ENCODE peak calls at places on chromosomes 3 and 15, in eight cellular contexts. One of them, this sample, is unnamed.
A peak's percentile ranks its signal among the peaks of the same experiment; 100 is the strongest.

GRCh38 chr15:78047631-78048409 is 29.7 kb downstream of the TBC1D2B start:
- DNase-seq in Panc1: no peak
- DNase-seq in CD8-positive, alpha-beta memory T cell: no peak
- DNase-seq in OCI-LY7: no peak
- DNase-seq in tibial artery: peak; percentile 61
- DNase-seq in heart right ventricle: peak; percentile 49
- DNase-seq in astrocyte: peak; percentile 80
- DNase-seq in psoas muscle: no peak
- DNase-seq in this sample: peak; percentile 51

GRCh38 chr15:62344806-62345539 is 179.9 kb upstream of the C2CD4B start:
- DNase-seq in Panc1: peak; percentile 72
- DNase-seq in CD8-positive, alpha-beta memory T cell: peak; percentile 54
- DNase-seq in OCI-LY7: peak; percentile 83
- DNase-seq in tibial artery: no peak
- DNase-seq in heart right ventricle: peak; percentile 54
- DNase-seq in astrocyte: peak; percentile 65
- DNase-seq in psoas muscle: no peak
- DNase-seq in this sample: no peak

GRCh38 chr15:67998599-67999122 is 55.5 kb upstream of the PIAS1 start:
- DNase-seq in Panc1: no peak
- DNase-seq in CD8-positive, alpha-beta memory T cell: no peak
- DNase-seq in OCI-LY7: no peak
- DNase-seq in tibial artery: no peak
- DNase-seq in heart right ventricle: no peak
- DNase-seq in astrocyte: peak; percentile 56
- DNase-seq in psoas muscle: no peak
- DNase-seq in this sample: no peak

GRCh38 chr3:13867727-13868126 is 12.1 kb downstream of the WNT7A start:
- DNase-seq in Panc1: no peak
- DNase-seq in CD8-positive, alpha-beta memory T cell: no peak
- DNase-seq in OCI-LY7: no peak
- DNase-seq in tibial artery: no peak
- DNase-seq in heart right ventricle: no peak
- DNase-seq in astrocyte: no peak
- DNase-seq in psoas muscle: no peak
- DNase-seq in this sample: no peak

GRCh38 chr3:189262746-189263145 is 91.0 kb downstream of the TPRG1 start:
- DNase-seq in Panc1: no peak
- DNase-seq in CD8-positive, alpha-beta memory T cell: no peak
- DNase-seq in OCI-LY7: no peak
- DNase-seq in tibial artery: no peak
- DNase-seq in heart right ventricle: no peak
- DNase-seq in astrocyte: no peak
- DNase-seq in psoas muscle: peak; percentile 56
- DNase-seq in this sample: no peak

GRCh38 chr15:77862651-77863104 is 214.8 kb downstream of the TBC1D2B start:
- DNase-seq in Panc1: no peak
- DNase-seq in CD8-positive, alpha-beta memory T cell: no peak
- DNase-seq in OCI-LY7: no peak
- DNase-seq in tibial artery: no peak
- DNase-seq in heart right ventricle: no peak
- DNase-seq in astrocyte: no peak
- DNase-seq in psoas muscle: no peak
- DNase-seq in this sample: no peak

GRCh38 chr3:103653996-103654395 is 1219.2 kb downstream of the ZPLD1 start:
- DNase-seq in Panc1: no peak
- DNase-seq in CD8-positive, alpha-beta memory T cell: no peak
- DNase-seq in OCI-LY7: no peak
- DNase-seq in tibial artery: no peak
- DNase-seq in heart right ventricle: no peak
- DNase-seq in astrocyte: no peak
- DNase-seq in psoas muscle: no peak
- DNase-seq in this sample: no peak

GRCh38 chr15:60772395-60773120 is 293.6 kb upstream of the ICE2 start:
- DNase-seq in Panc1: no peak
- DNase-seq in CD8-positive, alpha-beta memory T cell: no peak
- DNase-seq in OCI-LY7: no peak
- DNase-seq in tibial artery: no peak
- DNase-seq in heart right ventricle: no peak
- DNase-seq in astrocyte: no peak
- DNase-seq in psoas muscle: no peak
- DNase-seq in this sample: no peak

GRCh38 chr3:108862865-108863798 is 40.5 kb downstream of the TRAT1 start:
- DNase-seq in Panc1: no peak
- DNase-seq in CD8-positive, alpha-beta memory T cell: no peak
- DNase-seq in OCI-LY7: no peak
- DNase-seq in tibial artery: no peak
- DNase-seq in heart right ventricle: no peak
- DNase-seq in astrocyte: peak; percentile 88
- DNase-seq in psoas muscle: no peak
- DNase-seq in this sample: no peak

GRCh38 chr3:148075829-148076716 is 621.6 kb upstream of the AGTR1 start:
- DNase-seq in Panc1: no peak
- DNase-seq in CD8-positive, alpha-beta memory T cell: no peak
- DNase-seq in OCI-LY7: no peak
- DNase-seq in tibial artery: no peak
- DNase-seq in heart right ventricle: no peak
- DNase-seq in astrocyte: peak; percentile 44
- DNase-seq in psoas muscle: no peak
- DNase-seq in this sample: no peak

GRCh38 chr15:70605606-70606410 is 157.6 kb downstream of the UACA start:
- DNase-seq in Panc1: no peak
- DNase-seq in CD8-positive, alpha-beta memory T cell: no peak
- DNase-seq in OCI-LY7: no peak
- DNase-seq in tibial artery: no peak
- DNase-seq in heart right ventricle: peak; percentile 90
- DNase-seq in astrocyte: peak; percentile 85
- DNase-seq in psoas muscle: peak; percentile 53
- DNase-seq in this sample: peak; percentile 77

GRCh38 chr3:51845129-51845528 is 16.3 kb upstream of the IQCF2 start:
- DNase-seq in Panc1: no peak
- DNase-seq in CD8-positive, alpha-beta memory T cell: no peak
- DNase-seq in OCI-LY7: no peak
- DNase-seq in tibial artery: no peak
- DNase-seq in heart right ventricle: no peak
- DNase-seq in astrocyte: no peak
- DNase-seq in psoas muscle: no peak
- DNase-seq in this sample: no peak

GRCh38 chr3:157160652-157161480 is 919 bp upstream of the CCNL1 start:
- DNase-seq in Panc1: no peak
- DNase-seq in CD8-positive, alpha-beta memory T cell: no peak
- DNase-seq in OCI-LY7: no peak
- DNase-seq in tibial artery: peak; percentile 94
- DNase-seq in heart right ventricle: peak; percentile 86
- DNase-seq in astrocyte: peak; percentile 92
- DNase-seq in psoas muscle: peak; percentile 90
- DNase-seq in this sample: peak; percentile 88

GRCh38 chr3:170372190-170372879 is 14.8 kb downstream of the SKIL start:
- DNase-seq in Panc1: no peak
- DNase-seq in CD8-positive, alpha-beta memory T cell: no peak
- DNase-seq in OCI-LY7: no peak
- DNase-seq in tibial artery: no peak
- DNase-seq in heart right ventricle: no peak
- DNase-seq in astrocyte: no peak
- DNase-seq in psoas muscle: no peak
- DNase-seq in this sample: no peak

GRCh38 chr15:79602731-79603130 is 170.6 kb downstream of the MINAR1 start:
- DNase-seq in Panc1: no peak
- DNase-seq in CD8-positive, alpha-beta memory T cell: no peak
- DNase-seq in OCI-LY7: no peak
- DNase-seq in tibial artery: no peak
- DNase-seq in heart right ventricle: no peak
- DNase-seq in astrocyte: peak; percentile 49
- DNase-seq in psoas muscle: no peak
- DNase-seq in this sample: no peak

GRCh38 chr3:58025824-58026579 is 17.8 kb downstream of the FLNB start:
- DNase-seq in Panc1: no peak
- DNase-seq in CD8-positive, alpha-beta memory T cell: no peak
- DNase-seq in OCI-LY7: no peak
- DNase-seq in tibial artery: no peak
- DNase-seq in heart right ventricle: no peak
- DNase-seq in astrocyte: no peak
- DNase-seq in psoas muscle: no peak
- DNase-seq in this sample: no peak

GRCh38 chr3:115960799-115961198 is 337.5 kb downstream of the GAP43 start:
- DNase-seq in Panc1: no peak
- DNase-seq in CD8-positive, alpha-beta memory T cell: no peak
- DNase-seq in OCI-LY7: no peak
- DNase-seq in tibial artery: no peak
- DNase-seq in heart right ventricle: no peak
- DNase-seq in astrocyte: no peak
- DNase-seq in psoas muscle: no peak
- DNase-seq in this sample: peak; percentile 18

DNA sequence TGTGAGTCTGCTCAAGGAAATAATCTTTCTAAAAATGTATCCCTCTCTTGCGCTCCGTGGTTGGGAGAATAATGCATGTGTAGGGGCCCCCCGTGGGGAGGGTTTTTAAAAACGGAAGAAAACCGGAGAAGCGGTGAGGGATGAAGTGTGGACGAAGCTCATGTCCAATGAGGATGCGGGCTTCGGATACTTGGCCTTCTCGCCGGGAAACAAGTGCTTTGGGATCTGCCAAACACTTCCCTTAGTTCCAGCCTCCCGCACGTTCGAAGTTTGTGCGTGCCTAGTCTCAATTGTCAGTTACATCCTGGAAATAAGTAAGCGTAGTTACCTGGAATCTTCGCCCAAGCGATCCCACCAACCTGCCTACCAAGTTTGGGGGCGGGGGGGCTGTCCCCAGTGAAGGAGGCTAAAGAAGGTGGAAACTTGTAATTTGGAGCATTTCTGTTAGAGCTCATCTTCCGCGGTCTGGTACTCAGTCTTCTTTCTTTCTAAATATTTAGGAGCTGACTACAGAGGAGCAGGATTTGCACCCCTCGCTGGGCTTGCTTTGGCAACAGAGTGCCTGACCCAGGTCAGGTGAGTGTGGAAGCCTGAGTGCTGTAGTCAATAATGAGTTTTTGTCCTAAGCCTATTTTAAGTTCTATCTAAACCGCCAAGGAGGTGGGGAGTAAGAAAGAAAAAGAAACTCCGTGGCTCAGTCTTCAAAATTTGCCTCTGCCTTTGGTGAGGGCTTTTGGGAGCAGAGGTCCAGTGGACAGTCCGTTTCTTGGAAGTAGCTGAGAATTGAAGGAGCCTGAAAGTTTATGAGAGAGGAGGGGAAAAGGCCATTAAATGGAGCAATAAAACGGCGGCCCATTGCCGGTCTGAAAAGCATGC is 1.0 kb downstream of the ITPR1 start:
- DNase-seq in Panc1: no peak
- DNase-seq in CD8-positive, alpha-beta memory T cell: no peak
- DNase-seq in OCI-LY7: peak; percentile 43
- DNase-seq in tibial artery: peak; percentile 22
- DNase-seq in heart right ventricle: peak; percentile 30
- DNase-seq in astrocyte: peak; percentile 18
- DNase-seq in psoas muscle: no peak
- DNase-seq in this sample: peak; percentile 34
- H3K27ac ChIP-seq in Panc1: peak overlapping the region; percentile 26
- H3K27ac ChIP-seq in CD8-positive, alpha-beta memory T cell: peak overlapping the region; percentile 79
- H3K27ac ChIP-seq in OCI-LY7: peak overlapping the region; percentile 71
- H3K27ac ChIP-seq in tibial artery: peak overlapping the region; percentile 96
- H3K27ac ChIP-seq in heart right ventricle: peak overlapping the region; percentile 60
- H3K27ac ChIP-seq in astrocyte: no peak overlapping the region
- H3K27ac ChIP-seq in psoas muscle: no peak overlapping the region
- H3K27ac ChIP-seq in this sample: peak overlapping the region; percentile 90

DNA sequence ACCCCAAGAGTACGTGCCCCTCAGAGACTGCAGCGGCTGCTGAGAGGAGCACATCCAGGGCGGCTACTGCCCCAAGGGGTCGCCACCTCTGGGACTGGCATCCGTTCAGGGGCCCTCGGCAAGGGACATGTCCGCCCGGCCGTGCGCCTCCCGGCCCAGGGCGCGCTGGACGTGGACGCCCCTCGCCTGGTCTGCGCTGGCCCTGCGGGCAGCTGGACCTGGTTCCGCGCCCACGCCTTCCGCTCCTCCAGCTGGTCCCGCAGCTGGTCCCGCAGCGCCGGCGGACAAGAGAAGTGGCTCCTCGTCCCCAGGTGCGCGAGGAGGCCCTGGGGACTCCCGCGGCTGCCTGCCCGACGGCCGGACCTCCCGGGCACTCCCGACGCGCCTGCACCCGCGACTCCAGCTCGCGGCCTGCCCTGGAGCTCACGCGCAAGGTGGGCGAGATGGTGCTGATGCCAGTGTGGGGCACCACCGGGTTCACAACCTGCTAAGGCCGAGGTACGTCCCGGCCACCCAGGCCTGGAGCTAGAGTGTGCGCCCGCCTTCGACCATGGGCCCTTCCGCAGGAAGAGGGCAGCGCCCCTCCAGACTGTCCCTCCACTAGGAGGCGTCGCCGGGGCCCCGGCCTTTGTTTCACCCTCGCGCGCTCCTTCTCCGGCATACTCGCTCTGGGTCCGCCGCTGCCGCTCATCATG is 14.4 kb upstream of the GP9 start:
- DNase-seq in Panc1: no peak
- DNase-seq in CD8-positive, alpha-beta memory T cell: peak; percentile 29
- DNase-seq in OCI-LY7: no peak
- DNase-seq in tibial artery: no peak
- DNase-seq in heart right ventricle: no peak
- DNase-seq in astrocyte: no peak
- DNase-seq in psoas muscle: peak; percentile 13
- DNase-seq in this sample: no peak
- H3K4me3 ChIP-seq in Panc1: no peak overlapping the region
- H3K4me3 ChIP-seq in CD8-positive, alpha-beta memory T cell: peak overlapping the region; percentile 28
- H3K4me3 ChIP-seq in OCI-LY7: no peak overlapping the region
- H3K4me3 ChIP-seq in tibial artery: peak overlapping the region; percentile 34
- H3K4me3 ChIP-seq in heart right ventricle: peak overlapping the region; percentile 48
- H3K4me3 ChIP-seq in astrocyte: no peak overlapping the region
- H3K4me3 ChIP-seq in psoas muscle: peak overlapping the region; percentile 54
- H3K4me3 ChIP-seq in this sample: no peak overlapping the region

GRCh38 chr3:134355416-134355815 is 18.8 kb downstream of the AMOTL2 start:
- DNase-seq in Panc1: no peak
- DNase-seq in CD8-positive, alpha-beta memory T cell: no peak
- DNase-seq in OCI-LY7: no peak
- DNase-seq in tibial artery: peak; percentile 7
- DNase-seq in heart right ventricle: no peak
- DNase-seq in astrocyte: no peak
- DNase-seq in psoas muscle: no peak
- DNase-seq in this sample: peak; percentile 10
- H3K4me1 ChIP-seq in Panc1: peaks cover 86% of the 10 kb centered on the region
- H3K4me1 ChIP-seq in CD8-positive, alpha-beta memory T cell: no peaks in the 10 kb centered on the region
- H3K4me1 ChIP-seq in OCI-LY7: peaks cover 9% of the 10 kb centered on the region
- H3K4me1 ChIP-seq in tibial artery: peaks cover 86% of the 10 kb centered on the region
- H3K4me1 ChIP-seq in heart right ventricle: peaks cover 68% of the 10 kb centered on the region
- H3K4me1 ChIP-seq in astrocyte: peaks cover 49% of the 10 kb centered on the region
- H3K4me1 ChIP-seq in psoas muscle: peaks cover 93% of the 10 kb centered on the region
- H3K4me1 ChIP-seq in this sample: peaks cover 32% of the 10 kb centered on the region

DNA sequence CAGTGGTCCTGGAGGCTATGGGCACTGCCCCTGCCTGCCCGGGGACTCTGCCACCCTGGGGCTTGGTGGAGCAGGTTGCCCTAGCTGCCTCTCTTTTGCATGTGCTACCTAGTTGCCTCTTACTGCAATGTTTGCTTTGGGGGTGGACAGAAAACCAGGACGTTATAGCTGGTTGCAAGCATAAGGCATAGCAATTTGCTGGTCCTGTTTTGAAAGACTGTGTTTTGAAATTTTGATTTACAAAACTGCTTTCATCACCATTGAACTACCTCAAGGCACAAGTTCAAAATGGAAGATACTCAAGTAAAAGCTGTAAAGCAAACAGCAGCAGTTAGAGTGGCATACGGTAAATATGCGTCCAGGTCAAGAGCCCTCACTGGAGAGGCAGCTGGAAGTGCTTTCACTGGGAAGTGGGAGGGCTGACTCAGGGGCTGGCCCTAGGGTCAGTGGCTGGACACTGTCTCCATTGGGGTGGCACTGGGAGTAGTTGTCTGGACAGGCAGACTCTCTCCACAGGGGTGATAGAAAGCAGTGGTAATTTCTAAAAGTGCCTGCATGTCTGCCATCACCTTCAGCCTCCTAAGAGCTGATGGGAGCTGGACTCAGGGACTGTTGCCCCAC is 138.1 kb downstream of the CHDH start:
- DNase-seq in Panc1: no peak
- DNase-seq in CD8-positive, alpha-beta memory T cell: no peak
- DNase-seq in OCI-LY7: no peak
- DNase-seq in tibial artery: no peak
- DNase-seq in heart right ventricle: peak; percentile 13
- DNase-seq in astrocyte: no peak
- DNase-seq in psoas muscle: no peak
- DNase-seq in this sample: no peak
- H3K27ac ChIP-seq in Panc1: no peak overlapping the region
- H3K27ac ChIP-seq in CD8-positive, alpha-beta memory T cell: no peak overlapping the region
- H3K27ac ChIP-seq in OCI-LY7: no peak overlapping the region
- H3K27ac ChIP-seq in tibial artery: no peak overlapping the region
- H3K27ac ChIP-seq in heart right ventricle: peak overlapping the region; percentile 53
- H3K27ac ChIP-seq in astrocyte: no peak overlapping the region
- H3K27ac ChIP-seq in psoas muscle: no peak overlapping the region
- H3K27ac ChIP-seq in this sample: no peak overlapping the region